ENCODE peak calls at places on chromosomes 4 and X, in nine cellular contexts. One of them, this sample, is unnamed.

GRCh38 chrX:154799554-154800348 is 5.5 kb downstream of the MPP1 start:
- DNase-seq in AG09309: no peak
- DNase-seq in HL-60: no peak
- DNase-seq in mesothelial cell of epicardium: no peak
- DNase-seq in retinal pigment epithelial cell: no peak
- DNase-seq in WTC11: no peak
- DNase-seq in lower leg skin: no peak
- DNase-seq in GM10248: no peak
- DNase-seq in omental fat pad: no peak
- DNase-seq in this sample: peak

GRCh38 chr4:57080781-57081650 is 29.2 kb downstream of the IGFBP7 start:
- DNase-seq in omental fat pad: no peak
- DNase-seq in lower leg skin: no peak
- DNase-seq in AG09309: peak
- DNase-seq in mesothelial cell of epicardium: no peak
- DNase-seq in HL-60: no peak
- DNase-seq in GM10248: no peak
- DNase-seq in retinal pigment epithelial cell: peak
- DNase-seq in WTC11: no peak
- DNase-seq in this sample: peak

GRCh38 chrX:20513185-20513584 is 246.5 kb upstream of the RPS6KA3 start:
- DNase-seq in mesothelial cell of epicardium: no peak
- DNase-seq in GM10248: no peak
- DNase-seq in WTC11: no peak
- DNase-seq in lower leg skin: no peak
- DNase-seq in AG09309: no peak
- DNase-seq in retinal pigment epithelial cell: peak
- DNase-seq in HL-60: no peak
- DNase-seq in omental fat pad: no peak
- DNase-seq in this sample: no peak

GRCh38 chr4:172481802-172482508 is 668.8 kb downstream of the GALNTL6 start:
- DNase-seq in omental fat pad: no peak
- DNase-seq in lower leg skin: no peak
- DNase-seq in mesothelial cell of epicardium: no peak
- DNase-seq in WTC11: no peak
- DNase-seq in HL-60: no peak
- DNase-seq in GM10248: no peak
- DNase-seq in retinal pigment epithelial cell: no peak
- DNase-seq in AG09309: no peak
- DNase-seq in this sample: no peak

GRCh38 chr4:15197005-15197404 is 194.7 kb downstream of the CPEB2 start:
- DNase-seq in AG09309: no peak
- DNase-seq in retinal pigment epithelial cell: no peak
- DNase-seq in omental fat pad: no peak
- DNase-seq in mesothelial cell of epicardium: no peak
- DNase-seq in GM10248: no peak
- DNase-seq in lower leg skin: no peak
- DNase-seq in WTC11: peak
- DNase-seq in HL-60: no peak
- DNase-seq in this sample: peak

GRCh38 chr4:159117968-159118367 is 15.1 kb downstream of the RAPGEF2 start:
- DNase-seq in GM10248: no peak
- DNase-seq in mesothelial cell of epicardium: no peak
- DNase-seq in lower leg skin: no peak
- DNase-seq in WTC11: no peak
- DNase-seq in AG09309: no peak
- DNase-seq in retinal pigment epithelial cell: no peak
- DNase-seq in HL-60: no peak
- DNase-seq in omental fat pad: no peak
- DNase-seq in this sample: no peak

GRCh38 chr4:69764311-69764710 is 3.9 kb upstream of the SULT1B1 start:
- DNase-seq in AG09309: no peak
- DNase-seq in GM10248: no peak
- DNase-seq in omental fat pad: no peak
- DNase-seq in mesothelial cell of epicardium: no peak
- DNase-seq in lower leg skin: no peak
- DNase-seq in WTC11: no peak
- DNase-seq in retinal pigment epithelial cell: no peak
- DNase-seq in HL-60: no peak
- DNase-seq in this sample: no peak

GRCh38 chr4:184747034-184747830 is 13.3 kb upstream of the CENPU start:
- DNase-seq in omental fat pad: no peak
- DNase-seq in WTC11: no peak
- DNase-seq in mesothelial cell of epicardium: no peak
- DNase-seq in AG09309: no peak
- DNase-seq in HL-60: peak
- DNase-seq in lower leg skin: no peak
- DNase-seq in GM10248: no peak
- DNase-seq in retinal pigment epithelial cell: no peak
- DNase-seq in this sample: no peak

GRCh38 chrX:133473451-133473850 is 58.2 kb upstream of the GPC4 start:
- DNase-seq in HL-60: no peak
- DNase-seq in omental fat pad: no peak
- DNase-seq in WTC11: no peak
- DNase-seq in AG09309: no peak
- DNase-seq in retinal pigment epithelial cell: no peak
- DNase-seq in lower leg skin: no peak
- DNase-seq in mesothelial cell of epicardium: no peak
- DNase-seq in GM10248: no peak
- DNase-seq in this sample: no peak

GRCh38 chr4:63226236-63226635 is 1183.0 kb downstream of the TECRL start:
- DNase-seq in GM10248: no peak
- DNase-seq in HL-60: no peak
- DNase-seq in AG09309: no peak
- DNase-seq in WTC11: no peak
- DNase-seq in mesothelial cell of epicardium: no peak
- DNase-seq in omental fat pad: no peak
- DNase-seq in retinal pigment epithelial cell: no peak
- DNase-seq in lower leg skin: no peak
- DNase-seq in this sample: no peak

GRCh38 chrX:86066998-86067397 is 19.6 kb upstream of the CHM start:
- DNase-seq in GM10248: no peak
- DNase-seq in lower leg skin: no peak
- DNase-seq in mesothelial cell of epicardium: no peak
- DNase-seq in omental fat pad: no peak
- DNase-seq in WTC11: no peak
- DNase-seq in AG09309: no peak
- DNase-seq in HL-60: no peak
- DNase-seq in retinal pigment epithelial cell: no peak
- DNase-seq in this sample: no peak

GRCh38 chr4:41359069-41359769 is 102.5 kb downstream of the UCHL1 start:
- DNase-seq in mesothelial cell of epicardium: no peak
- DNase-seq in HL-60: no peak
- DNase-seq in retinal pigment epithelial cell: no peak
- DNase-seq in WTC11: peak
- DNase-seq in GM10248: no peak
- DNase-seq in omental fat pad: no peak
- DNase-seq in AG09309: no peak
- DNase-seq in lower leg skin: no peak
- DNase-seq in this sample: peak
- TF ChIP-seq CTCF in mesothelial cell of epicardium: no peak
- TF ChIP-seq CTCF in HL-60: no peak
- TF ChIP-seq CTCF in retinal pigment epithelial cell: peak
- TF ChIP-seq CTCF in WTC11: no peak
- TF ChIP-seq CTCF in GM10248: no peak
- TF ChIP-seq CTCF in omental fat pad: no peak
- TF ChIP-seq CTCF in AG09309: no peak
- TF ChIP-seq CTCF in lower leg skin: no peak
- TF ChIP-seq CTCF in this sample: no peak

GRCh38 chrX:146581981-146582712 is 227.4 kb upstream of the CXorf51B start:
- DNase-seq in retinal pigment epithelial cell: no peak
- DNase-seq in AG09309: no peak
- DNase-seq in lower leg skin: no peak
- DNase-seq in WTC11: no peak
- DNase-seq in mesothelial cell of epicardium: no peak
- DNase-seq in GM10248: no peak
- DNase-seq in omental fat pad: no peak
- DNase-seq in HL-60: no peak
- DNase-seq in this sample: no peak
- TF ChIP-seq CTCF in retinal pigment epithelial cell: no peak
- TF ChIP-seq CTCF in AG09309: no peak
- TF ChIP-seq CTCF in lower leg skin: no peak
- TF ChIP-seq CTCF in WTC11: no peak
- TF ChIP-seq CTCF in mesothelial cell of epicardium: no peak
- TF ChIP-seq CTCF in GM10248: no peak
- TF ChIP-seq CTCF in omental fat pad: no peak
- TF ChIP-seq CTCF in HL-60: no peak
- TF ChIP-seq CTCF in this sample: no peak

GRCh38 chr4:126051709-126052424 is 737.1 kb downstream of the FAT4 start:
- DNase-seq in GM10248: no peak
- DNase-seq in lower leg skin: peak
- DNase-seq in AG09309: peak
- DNase-seq in WTC11: no peak
- DNase-seq in omental fat pad: no peak
- DNase-seq in mesothelial cell of epicardium: no peak
- DNase-seq in HL-60: no peak
- DNase-seq in retinal pigment epithelial cell: peak
- DNase-seq in this sample: no peak
- TF ChIP-seq CTCF in GM10248: no peak
- TF ChIP-seq CTCF in lower leg skin: no peak
- TF ChIP-seq CTCF in AG09309: no peak
- TF ChIP-seq CTCF in WTC11: no peak
- TF ChIP-seq CTCF in omental fat pad: no peak
- TF ChIP-seq CTCF in mesothelial cell of epicardium: no peak
- TF ChIP-seq CTCF in HL-60: no peak
- TF ChIP-seq CTCF in retinal pigment epithelial cell: peak
- TF ChIP-seq CTCF in this sample: no peak

DNA sequence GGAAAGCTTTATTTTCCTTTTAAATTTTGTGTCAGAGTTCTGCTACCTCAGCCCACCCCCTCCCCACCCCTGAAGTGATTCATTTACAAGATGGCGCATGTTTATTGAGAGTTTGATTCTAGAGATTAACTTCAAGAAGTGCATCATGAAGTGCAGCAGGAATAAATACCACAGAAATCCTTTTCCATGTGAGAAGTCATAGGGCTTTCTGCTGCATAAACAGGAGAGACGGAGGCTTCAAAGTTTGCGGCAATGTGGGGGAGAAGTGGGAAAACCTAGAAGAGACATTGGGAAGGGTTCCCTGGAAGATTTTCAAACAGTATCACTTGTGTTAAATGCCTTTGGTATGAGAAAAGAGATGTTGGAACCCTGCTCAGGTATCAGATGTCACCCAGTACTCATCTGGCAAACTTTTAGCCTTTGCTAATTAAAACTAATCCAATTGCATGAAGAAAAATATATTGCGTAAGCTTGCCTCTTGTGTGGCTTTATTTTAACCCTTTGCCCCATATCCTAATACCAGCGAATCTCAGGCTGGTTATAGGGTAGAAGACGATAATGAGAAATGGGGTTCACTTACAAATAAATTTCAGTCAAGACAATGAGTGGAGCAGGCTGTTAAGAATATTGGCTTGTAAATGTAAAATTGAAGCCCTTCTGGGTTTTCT is 15.5 kb downstream of the NHS start:
- DNase-seq in retinal pigment epithelial cell: no peak
- DNase-seq in omental fat pad: no peak
- DNase-seq in WTC11: no peak
- DNase-seq in HL-60: no peak
- DNase-seq in mesothelial cell of epicardium: no peak
- DNase-seq in GM10248: no peak
- DNase-seq in AG09309: no peak
- DNase-seq in lower leg skin: no peak
- DNase-seq in this sample: no peak
- TF ChIP-seq CTCF in retinal pigment epithelial cell: no peak
- TF ChIP-seq CTCF in omental fat pad: no peak
- TF ChIP-seq CTCF in WTC11: no peak
- TF ChIP-seq CTCF in HL-60: no peak
- TF ChIP-seq CTCF in mesothelial cell of epicardium: no peak
- TF ChIP-seq CTCF in GM10248: no peak
- TF ChIP-seq CTCF in AG09309: no peak
- TF ChIP-seq CTCF in lower leg skin: no peak
- TF ChIP-seq CTCF in this sample: no peak

GRCh38 chr4:37324526-37324925 is 80.0 kb downstream of the NWD2 start:
- DNase-seq in retinal pigment epithelial cell: no peak
- DNase-seq in GM10248: no peak
- DNase-seq in omental fat pad: no peak
- DNase-seq in lower leg skin: no peak
- DNase-seq in HL-60: no peak
- DNase-seq in AG09309: no peak
- DNase-seq in WTC11: no peak
- DNase-seq in mesothelial cell of epicardium: no peak
- DNase-seq in this sample: no peak

GRCh38 chr4:37322122-37322521 is 77.6 kb downstream of the NWD2 start:
- DNase-seq in HL-60: no peak
- DNase-seq in lower leg skin: no peak
- DNase-seq in AG09309: no peak
- DNase-seq in WTC11: no peak
- DNase-seq in mesothelial cell of epicardium: no peak
- DNase-seq in omental fat pad: no peak
- DNase-seq in GM10248: no peak
- DNase-seq in retinal pigment epithelial cell: no peak
- DNase-seq in this sample: no peak

DNA sequence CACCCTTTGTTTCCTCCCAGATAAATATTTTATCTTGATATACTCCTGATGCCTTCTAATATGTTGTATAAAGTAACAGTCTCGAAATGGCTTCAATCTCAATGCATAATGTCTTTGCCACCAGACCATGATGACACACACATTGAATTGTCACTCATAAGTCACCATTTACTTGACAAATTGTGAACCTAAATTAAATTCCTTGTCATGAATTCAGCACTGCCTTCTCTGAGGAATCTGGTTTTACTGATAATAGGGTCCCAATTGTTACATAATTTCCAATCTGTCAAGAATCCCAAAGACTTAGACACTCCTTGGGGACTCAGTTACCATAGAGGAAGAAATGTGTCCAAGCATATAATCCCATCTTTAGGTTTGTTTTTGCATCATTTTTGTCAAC is 82.3 kb downstream of the NWD2 start:
- DNase-seq in AG09309: no peak
- DNase-seq in lower leg skin: no peak
- DNase-seq in omental fat pad: no peak
- DNase-seq in retinal pigment epithelial cell: no peak
- DNase-seq in mesothelial cell of epicardium: no peak
- DNase-seq in GM10248: no peak
- DNase-seq in WTC11: no peak
- DNase-seq in HL-60: no peak
- DNase-seq in this sample: no peak
- TF ChIP-seq CTCF in AG09309: no peak
- TF ChIP-seq CTCF in lower leg skin: no peak
- TF ChIP-seq CTCF in omental fat pad: no peak
- TF ChIP-seq CTCF in retinal pigment epithelial cell: no peak
- TF ChIP-seq CTCF in mesothelial cell of epicardium: no peak
- TF ChIP-seq CTCF in GM10248: no peak
- TF ChIP-seq CTCF in WTC11: no peak
- TF ChIP-seq CTCF in HL-60: no peak
- TF ChIP-seq CTCF in this sample: no peak

GRCh38 chr4:132526652-132527051 is 622.4 kb upstream of the PCDH10 start:
- DNase-seq in HL-60: no peak
- DNase-seq in lower leg skin: no peak
- DNase-seq in mesothelial cell of epicardium: no peak
- DNase-seq in retinal pigment epithelial cell: no peak
- DNase-seq in WTC11: no peak
- DNase-seq in omental fat pad: no peak
- DNase-seq in GM10248: no peak
- DNase-seq in AG09309: no peak
- DNase-seq in this sample: no peak

GRCh38 chr4:132527817-132528216 is 621.3 kb upstream of the PCDH10 start:
- DNase-seq in lower leg skin: no peak
- DNase-seq in HL-60: no peak
- DNase-seq in omental fat pad: no peak
- DNase-seq in mesothelial cell of epicardium: no peak
- DNase-seq in AG09309: no peak
- DNase-seq in GM10248: no peak
- DNase-seq in WTC11: no peak
- DNase-seq in retinal pigment epithelial cell: no peak
- DNase-seq in this sample: no peak

GRCh38 chr4:132530846-132531245 is 618.2 kb upstream of the PCDH10 start:
- DNase-seq in omental fat pad: no peak
- DNase-seq in HL-60: no peak
- DNase-seq in mesothelial cell of epicardium: no peak
- DNase-seq in lower leg skin: no peak
- DNase-seq in WTC11: no peak
- DNase-seq in GM10248: no peak
- DNase-seq in retinal pigment epithelial cell: no peak
- DNase-seq in AG09309: no peak
- DNase-seq in this sample: no peak
- TF ChIP-seq CTCF in omental fat pad: no peak
- TF ChIP-seq CTCF in HL-60: no peak
- TF ChIP-seq CTCF in mesothelial cell of epicardium: no peak
- TF ChIP-seq CTCF in lower leg skin: no peak
- TF ChIP-seq CTCF in WTC11: no peak
- TF ChIP-seq CTCF in GM10248: no peak
- TF ChIP-seq CTCF in retinal pigment epithelial cell: no peak
- TF ChIP-seq CTCF in AG09309: no peak
- TF ChIP-seq CTCF in this sample: no peak